ENCODE peak calls at places on chromosome 1, in ten cellular contexts. Q is NCI-H1092 treated with DMSO at 0.1 percent for 48 hours; W is ovary; D is C1 segment of cervical spinal cord; H is GM18507; V is cerebellar nuclear complex; K is mesendoderm; I is pons; B is stimulated activated CD4-positive, alpha-beta T cell treated with anti-CD3 and anti-CD28 coated beads, Interleukin-12 subunit alpha, Interleukin-12 subunit beta, amount 100 ng/mL, for 4 hours; N is H1. F is an unnamed sample.

GRCh38 chr1:152410599-152410998 is 3.5 kb downstream of the CRNN start:
- DNase-seq in W (no peak), B (no peak), H (no peak), K (no peak), N (no peak), Q (no peak), I (no peak), V (no peak), D (no peak), F (no peak)

GRCh38 chr1:79373481-79374132 is 367.1 kb upstream of the ADGRL4 start:
- DNase-seq in Q (no peak), D (no peak), I (peak; percentile 15), W (no peak), K (no peak), N (no peak), V (no peak), B (no peak), H (no peak), F (no peak)

GRCh38 chr1:58948671-58949070 is 164.8 kb upstream of the JUN start:
- DNase-seq in Q (no peak), V (no peak), N (no peak), B (no peak), D (no peak), W (no peak), I (no peak), K (no peak), H (no peak), F (no peak)

GRCh38 chr1:206937437-206937836 is 8.8 kb downstream of the PIGR start:
- DNase-seq in B (no peak), Q (no peak), V (no peak), K (no peak), I (peak; percentile 51), W (no peak), D (no peak), H (no peak), N (no peak), F (no peak)

GRCh38 chr1:114979278-114979891 is 50.2 kb upstream of the TSHB start:
- DNase-seq in K (peak; percentile 58), W (no peak), B (peak; percentile 58), H (no peak), D (no peak), I (peak; percentile 67), Q (peak; percentile 18), N (peak; percentile 81), V (no peak), F (peak; percentile 29)

GRCh38 chr1:1451696-1452364 is 2.3 kb downstream of the ATAD3C start:
- DNase-seq in N (no peak), D (no peak), I (no peak), V (no peak), W (no peak), K (no peak), Q (no peak), H (no peak), B (no peak), F (no peak)

GRCh38 chr1:83998205-83998598 is 730 bp downstream of the TTLL7 start:
- DNase-seq in V (no peak), H (no peak), Q (peak; percentile 41), W (no peak), K (no peak), I (peak; percentile 73), D (no peak), B (no peak), N (no peak), F (peak; percentile 60)

GRCh38 chr1:243718022-243718421 is 132.0 kb downstream of the AKT3 start:
- DNase-seq in V (no peak), N (no peak), I (no peak), Q (no peak), K (no peak), B (no peak), H (no peak), D (no peak), W (no peak), F (no peak)